ENCODE peak calls at places on chromosomes 2 and 18, in seven cellular contexts. H, F, I, P, E, U and O are unnamed samples.

GRCh38 chr2:17749753-17750438 is 3.7 kb downstream of the SMC6 start:
- DNase-seq in H (no peak), F (no peak), I (no peak), P (no peak), E (no peak), U (no peak), O (no peak)

GRCh38 chr18:63457987-63458386 is 18.8 kb upstream of the SERPINB5 start:
- DNase-seq in H (no peak), F (no peak), I (no peak), P (no peak), E (no peak), U (no peak), O (no peak)

GRCh38 chr18:10473152-10473551 is 18.7 kb downstream of the APCDD1 start:
- DNase-seq in H (no peak), F (no peak), I (no peak), P (no peak), E (no peak), U (no peak), O (no peak)

GRCh38 chr2:72713857-72714256 is 112.0 kb downstream of the EXOC6B start:
- DNase-seq in H (peak; percentile 20), F (no peak), I (no peak), P (no peak), E (no peak), U (no peak), O (no peak)

GRCh38 chr2:233093721-233094120 is 33.6 kb downstream of the INPP5D start:
- DNase-seq in H (no peak), F (no peak), I (no peak), P (peak; percentile 53), E (no peak), U (no peak), O (no peak)

GRCh38 chr18:48228301-48228715 is 180.9 kb downstream of the ZBTB7C start:
- DNase-seq in H (no peak), F (peak; percentile 27), I (no peak), P (peak; percentile 86), E (peak; percentile 57), U (no peak), O (no peak)

GRCh38 chr18:30622635-30623034 is 419.9 kb downstream of the DSC3 start:
- DNase-seq in H (no peak), F (no peak), I (no peak), P (no peak), E (no peak), U (no peak), O (no peak)

GRCh38 chr18:59787998-59788875 is 91.0 kb upstream of the CCBE1 start:
- DNase-seq in H (peak; percentile 27), F (peak; percentile 69), I (no peak), P (no peak), E (no peak), U (no peak), O (peak; percentile 64)

GRCh38 chr2:69744456-69744855 is 2.5 kb downstream of the ANXA4 start:
- DNase-seq in H (no peak), F (no peak), I (no peak), P (no peak), E (no peak), U (no peak), O (no peak)

GRCh38 chr2:40364143-40364903 is 87.6 kb downstream of the SLC8A1 start:
- DNase-seq in H (peak; percentile 13), F (peak; percentile 75), I (no peak), P (no peak), E (no peak), U (no peak), O (peak; percentile 65)

GRCh38 chr2:219713110-219713509 is 85.7 kb downstream of the SLC4A3 start:
- DNase-seq in H (peak; percentile 64), F (peak; percentile 71), I (no peak), P (no peak), E (no peak), U (no peak), O (peak; percentile 71)

GRCh38 chr2:85273732-85274731 is 53.8 kb downstream of the TGOLN2 start:
- DNase-seq in H (peak; percentile 62), F (peak; percentile 77), I (no peak), P (no peak), E (no peak), U (no peak), O (peak; percentile 82)

GRCh38 chr18:41881285-41881684 is 73.7 kb upstream of the PIK3C3 start:
- DNase-seq in H (no peak), F (peak; percentile 12), I (no peak), P (no peak), E (no peak), U (no peak), O (peak; percentile 35)

GRCh38 chr2:28986429-28986828 is 5.3 kb downstream of the TOGARAM2 start:
- DNase-seq in H (no peak), F (no peak), I (no peak), P (no peak), E (no peak), U (no peak), O (peak; percentile 48)

GRCh38 chr2:8628179-8628869 is 53.5 kb upstream of the ID2 start:
- DNase-seq in H (peak; percentile 75), F (no peak), I (no peak), P (no peak), E (no peak), U (no peak), O (no peak)

GRCh38 chr2:241268306-241268705 is 47.2 kb downstream of the HDLBP start:
- DNase-seq in H (no peak), F (peak; percentile 18), I (no peak), P (no peak), E (no peak), U (no peak), O (peak; percentile 35)

GRCh38 chr2:167953790-167954189 is 293.6 kb downstream of the STK39 start:
- DNase-seq in H (no peak), F (no peak), I (no peak), P (no peak), E (no peak), U (no peak), O (no peak)

GRCh38 chr18:25349926-25350560 is 1.9 kb downstream of the ZNF521 start:
- DNase-seq in H (no peak), F (no peak), I (no peak), P (peak; percentile 68), E (peak; percentile 38), U (no peak), O (no peak)

GRCh38 chr18:27861539-27861938 is 315.4 kb downstream of the CDH2 start:
- DNase-seq in H (no peak), F (no peak), I (no peak), P (no peak), E (no peak), U (no peak), O (no peak)

GRCh38 chr2:240631561-240632290 is 6.4 kb downstream of the GPR35 start:
- DNase-seq in H (no peak), F (no peak), I (no peak), P (peak; percentile 55), E (no peak), U (peak; percentile 15), O (no peak)

GRCh38 chr2:222315443-222316121 is 16.8 kb upstream of the PAX3 start:
- DNase-seq in H (no peak), F (no peak), I (no peak), P (no peak), E (no peak), U (no peak), O (no peak)
- H3K4me3 ChIP-seq in H (no peak overlapping the region), F (no peak overlapping the region), I (no peak overlapping the region), P (no peak overlapping the region), E (no peak overlapping the region), U (no peak overlapping the region), O (no peak overlapping the region)

GRCh38 chr2:138814123-138814883 is 34.1 kb upstream of the NXPH2 start:
- DNase-seq in H (peak; percentile 18), F (no peak), I (no peak), P (no peak), E (no peak), U (no peak), O (peak; percentile 25)
- TF ChIP-seq CTCF in H (no peak), F (peak; percentile 14), I (no peak), P (no peak), E (no peak), U (no peak), O (peak; percentile 39)

DNA sequence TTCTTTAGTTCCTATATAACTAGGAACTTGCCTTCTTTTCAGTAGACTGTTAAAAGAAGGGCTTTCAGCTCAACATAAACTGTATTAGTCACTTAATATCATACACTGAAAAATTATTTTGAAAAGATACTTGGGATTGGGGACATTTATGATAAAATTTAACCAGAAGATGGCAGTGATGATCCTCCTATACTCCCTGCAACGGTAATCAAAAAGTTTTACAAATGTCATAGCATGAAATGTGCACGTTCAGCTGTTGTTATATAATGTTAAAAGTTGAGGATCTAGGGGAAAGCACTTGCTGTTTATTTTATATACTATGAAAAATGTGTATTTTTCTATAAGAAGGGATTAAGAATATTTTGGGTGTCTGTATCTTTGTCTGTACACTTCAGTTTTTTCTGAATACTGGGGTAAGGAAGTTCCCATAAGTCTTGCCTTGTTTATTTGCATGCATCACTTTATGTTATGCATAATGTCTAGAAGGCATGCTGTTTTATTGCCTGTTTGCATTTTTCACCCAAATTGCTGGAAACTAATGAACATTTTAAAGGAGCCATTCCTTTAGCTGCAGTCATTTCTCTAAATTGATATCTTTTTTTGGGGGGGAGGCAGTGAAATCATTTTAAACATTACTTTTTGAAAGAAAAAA is 19.0 kb downstream of the DYNC1I2 start:
- DNase-seq in H (peak; percentile 22), F (peak; percentile 54), I (no peak), P (no peak), E (no peak), U (no peak), O (peak; percentile 55)
- H3K4me3 ChIP-seq in H (no peak overlapping the region), F (no peak overlapping the region), I (no peak overlapping the region), P (no peak overlapping the region), E (no peak overlapping the region), U (no peak overlapping the region), O (no peak overlapping the region)

GRCh38 chr2:160353166-160353565 is 140.4 kb downstream of the RBMS1 start:
- DNase-seq in H (peak; percentile 46), F (no peak), I (peak; percentile 24), P (no peak), E (no peak), U (no peak), O (no peak)
- TF ChIP-seq CTCF in H (peak; percentile 50), F (no peak), I (peak; percentile 16), P (no peak), E (no peak), U (no peak), O (peak; percentile 28)

DNA sequence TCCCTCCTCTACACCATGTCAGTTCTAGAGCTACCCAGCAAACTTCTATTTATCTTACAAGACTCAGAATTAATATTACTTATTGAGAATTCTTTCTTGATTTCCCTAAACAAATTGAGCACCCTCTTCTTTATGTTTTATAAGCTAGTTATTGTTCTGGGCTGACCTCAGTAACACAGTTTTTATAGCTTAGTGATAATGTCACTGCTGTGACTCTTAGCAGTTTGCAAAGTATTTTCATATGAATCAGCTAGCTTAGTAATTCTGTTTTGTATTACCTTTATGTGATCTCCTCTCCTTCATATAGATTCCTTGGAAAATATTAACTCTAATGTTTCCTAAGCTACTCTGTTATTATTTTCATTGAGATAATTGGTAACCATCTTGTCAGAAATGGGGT is 114.9 kb downstream of the PMS1 start:
- DNase-seq in H (no peak), F (no peak), I (no peak), P (no peak), E (no peak), U (no peak), O (no peak)
- H3K4me3 ChIP-seq in H (no peak overlapping the region), F (no peak overlapping the region), I (no peak overlapping the region), P (no peak overlapping the region), E (no peak overlapping the region), U (no peak overlapping the region), O (no peak overlapping the region)